ENCODE peak calls at places on chromosomes 5 and 9, in nine cellular contexts. Q is astrocyte; F is mesenchymal stem cell; W is effector memory CD4-positive, alpha-beta T cell; H is body of pancreas; L is CD8-positive, alpha-beta T cell; T is aorta; J is CD4-positive, alpha-beta memory T cell; U is cardiac muscle cell. V is an unnamed sample.

GRCh38 chr5:175746851-175747250 is 89.0 kb downstream of the HRH2 start:
- DNase-seq in Q (no peak), L (no peak), T (peak; percentile 17), H (no peak), J (no peak), W (no peak), F (peak; percentile 9), U (peak; percentile 29), V (no peak)

GRCh38 chr9:112764837-112765236 is 14.3 kb downstream of the SNX30 start:
- DNase-seq in H (peak; percentile 77), F (no peak), J (no peak), U (no peak), Q (no peak), L (no peak), T (no peak), W (no peak), V (no peak)

GRCh38 chr5:43663916-43664315 is 60.9 kb downstream of the NNT start:
- DNase-seq in U (no peak), H (no peak), F (no peak), W (no peak), Q (no peak), T (no peak), J (no peak), L (no peak), V (no peak)

GRCh38 chr9:102049586-102050246 is 311.3 kb upstream of the GRIN3A start:
- DNase-seq in U (no peak), F (no peak), Q (no peak), H (no peak), W (no peak), T (no peak), L (no peak), J (no peak), V (no peak)

GRCh38 chr9:105842023-105842644 is 147.8 kb downstream of the TMEM38B start:
- DNase-seq in U (peak; percentile 53), J (no peak), H (peak; percentile 27), T (no peak), Q (peak; percentile 2), W (no peak), F (peak; percentile 44), L (no peak), V (no peak)

GRCh38 chr5:148666353-148666752 is 12.0 kb upstream of the HTR4 start:
- DNase-seq in L (no peak), F (no peak), H (no peak), T (no peak), U (no peak), Q (no peak), J (no peak), W (no peak), V (no peak)

GRCh38 chr9:125495137-125496119 is 211.6 kb downstream of the MAPKAP1 start:
- DNase-seq in F (no peak), Q (no peak), U (no peak), J (no peak), T (no peak), L (no peak), H (no peak), W (no peak), V (no peak)

GRCh38 chr9:79471577-79472543 is 99.9 kb upstream of the TLE4 start:
- DNase-seq in U (peak; percentile 65), F (peak; percentile 25), T (peak; percentile 77), J (peak; percentile 14), W (no peak), L (no peak), Q (no peak), H (peak; percentile 48), V (no peak)

GRCh38 chr9:70083429-70083828 is 39.8 kb downstream of the MAMDC2 start:
- DNase-seq in T (no peak), F (no peak), W (no peak), U (no peak), J (no peak), Q (peak; percentile 40), L (no peak), H (no peak), V (no peak)

GRCh38 chr9:8486095-8486494 is 686.5 kb upstream of the DMAC1 start:
- DNase-seq in W (no peak), L (no peak), J (no peak), T (no peak), Q (peak; percentile 3), U (peak; percentile 58), F (peak; percentile 55), H (peak; percentile 16), V (no peak)

GRCh38 chr5:163473613-163474243 is 13.3 kb downstream of the HMMR start:
- DNase-seq in W (no peak), L (no peak), H (no peak), Q (peak; percentile 11), T (no peak), U (peak; percentile 25), F (peak; percentile 38), J (peak; percentile 35), V (no peak)

GRCh38 chr9:121725008-121725795 is 73.8 kb downstream of the DAB2IP start:
- DNase-seq in T (peak; percentile 96), L (no peak), H (peak; percentile 88), U (peak; percentile 99), J (no peak), Q (peak; percentile 99), W (no peak), F (peak; percentile 17), V (no peak)

GRCh38 chr9:133227242-133227860 is 18.3 kb upstream of the OBP2B start:
- DNase-seq in U (no peak), W (no peak), J (no peak), H (peak; percentile 3), F (no peak), T (no peak), L (no peak), Q (no peak), V (no peak)

GRCh38 chr5:172692981-172693380 is 51.9 kb downstream of the NEURL1B start:
- DNase-seq in J (no peak), U (peak; percentile 78), H (no peak), W (no peak), Q (peak; percentile 52), F (peak; percentile 48), T (no peak), L (no peak), V (no peak)

GRCh38 chr5:172694061-172694460 is 53.0 kb downstream of the NEURL1B start:
- DNase-seq in H (no peak), L (no peak), T (no peak), W (no peak), U (no peak), F (no peak), J (no peak), Q (no peak), V (no peak)

GRCh38 chr5:172690258-172691075 is 49.4 kb downstream of the NEURL1B start:
- DNase-seq in T (no peak), F (no peak), H (no peak), Q (no peak), L (no peak), W (no peak), U (peak; percentile 28), J (no peak), V (no peak)

GRCh38 chr5:172691886-172692285 is 50.8 kb downstream of the NEURL1B start:
- DNase-seq in J (no peak), Q (no peak), W (no peak), L (no peak), T (no peak), H (no peak), U (no peak), F (no peak), V (no peak)

DNA sequence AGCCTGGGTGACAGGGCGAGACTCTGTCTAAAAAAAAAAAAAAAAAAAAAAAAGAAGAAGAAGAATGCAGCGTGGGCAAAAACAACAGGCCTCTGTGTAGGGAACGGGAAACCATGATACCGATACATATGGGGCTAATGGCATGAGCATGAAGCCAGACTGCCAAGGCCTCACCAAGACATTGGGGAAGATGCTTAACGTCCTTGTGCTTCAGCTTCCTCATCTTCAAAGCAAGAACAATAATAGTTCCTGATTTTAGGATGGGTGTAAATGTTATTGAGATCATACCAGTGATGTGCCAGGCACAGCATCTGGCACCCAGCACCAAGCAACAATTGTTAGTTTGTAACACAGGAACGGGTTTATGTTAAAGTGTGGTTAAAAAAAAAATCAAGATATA is 51.4 kb downstream of the NEURL1B start:
- DNase-seq in U (no peak), L (no peak), F (no peak), H (no peak), J (no peak), W (no peak), T (no peak), Q (no peak), V (no peak)
- H3K27ac ChIP-seq in U (peak overlapping the region; percentile 99), L (no peak overlapping the region), F (no peak overlapping the region), H (no peak overlapping the region), J (no peak overlapping the region), W (no peak overlapping the region), T (peak overlapping the region; percentile 53), Q (no peak overlapping the region), V (no peak overlapping the region)

GRCh38 chr5:56512314-56512996 is 279.3 kb upstream of the ANKRD55 start:
- DNase-seq in W (no peak), F (no peak), U (peak; percentile 18), T (peak; percentile 72), Q (no peak), J (no peak), L (no peak), H (no peak), V (no peak)
- H3K4me1 ChIP-seq in W (peaks cover 13% of the 10 kb centered on the region), F (peaks cover 17% of the 10 kb centered on the region), U (peaks cover 17% of the 10 kb centered on the region), T (peaks cover 2% of the 10 kb centered on the region), Q (no peaks in the 10 kb centered on the region), J (peaks cover 17% of the 10 kb centered on the region), L (no peaks in the 10 kb centered on the region), H (peaks cover 34% of the 10 kb centered on the region), V (peaks cover 13% of the 10 kb centered on the region)

DNA sequence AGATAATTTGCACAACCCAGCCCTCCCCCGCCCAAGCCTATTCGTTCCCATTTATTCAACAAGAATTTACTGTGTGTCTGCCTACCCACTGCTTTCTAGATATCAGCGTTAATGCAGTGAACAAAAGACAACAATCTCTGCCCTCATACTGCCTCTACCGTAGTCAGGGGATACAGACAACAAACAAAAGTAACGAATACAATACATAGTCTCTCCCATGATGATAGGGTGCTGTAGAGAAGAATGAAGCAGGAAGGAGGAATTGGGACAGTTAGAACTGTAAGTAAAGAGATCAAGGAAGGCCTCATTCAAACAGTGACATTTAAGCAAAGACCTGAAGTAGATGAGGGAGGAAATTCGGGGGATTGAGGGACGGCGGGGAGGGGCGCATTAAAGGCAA is 1.7 kb downstream of the GFM2 start:
- DNase-seq in U (peak; percentile 22), J (no peak), H (no peak), F (peak; percentile 44), W (no peak), T (no peak), L (no peak), Q (peak; percentile 6), V (no peak)
- H3K4me3 ChIP-seq in U (no peak overlapping the region), J (no peak overlapping the region), H (no peak overlapping the region), F (no peak overlapping the region), W (no peak overlapping the region), T (no peak overlapping the region), L (no peak overlapping the region), Q (no peak overlapping the region), V (peak overlapping the region; percentile 75)

DNA sequence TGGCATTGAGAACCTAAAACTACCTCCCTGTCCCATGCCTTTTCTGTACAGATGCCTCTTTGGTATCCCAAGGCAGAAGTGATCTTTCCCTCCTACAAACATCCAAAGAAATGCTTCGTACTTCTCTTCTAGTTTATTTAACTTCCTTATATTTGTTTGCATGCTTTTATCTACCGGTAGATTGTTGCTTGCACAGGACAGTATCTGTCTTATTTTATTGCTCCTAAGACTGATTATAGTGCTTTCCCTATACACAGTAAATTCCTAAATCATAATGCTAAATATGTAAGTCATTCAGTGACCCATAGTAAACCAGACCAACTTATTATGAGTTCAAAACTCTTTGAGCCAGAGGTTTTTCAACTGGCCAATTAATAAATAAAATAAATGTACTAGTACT is 156.9 kb downstream of the PRELID2 start:
- DNase-seq in F (no peak), U (no peak), W (no peak), L (no peak), Q (no peak), H (no peak), J (no peak), T (no peak), V (no peak)
- H3K27ac ChIP-seq in F (no peak overlapping the region), U (no peak overlapping the region), W (no peak overlapping the region), L (no peak overlapping the region), Q (no peak overlapping the region), H (no peak overlapping the region), J (no peak overlapping the region), T (no peak overlapping the region), V (no peak overlapping the region)

GRCh38 chr9:131698715-131699053 is 41.2 kb downstream of the RAPGEF1 start:
- DNase-seq in W (no peak), Q (no peak), F (no peak), T (no peak), H (no peak), J (no peak), L (no peak), U (no peak), V (no peak)
- H3K4me1 ChIP-seq in W (peaks cover 21% of the 10 kb centered on the region), Q (peaks cover 9% of the 10 kb centered on the region), F (peaks cover 14% of the 10 kb centered on the region), T (no peaks in the 10 kb centered on the region), H (peaks cover 34% of the 10 kb centered on the region), J (peaks cover 88% of the 10 kb centered on the region), L (peaks cover 19% of the 10 kb centered on the region), U (peaks cover 28% of the 10 kb centered on the region), V (peaks cover 15% of the 10 kb centered on the region)